ENCODE peak calls at places on chromosomes 7 and 10, in five cellular contexts. One of them, this sample, is unnamed.

GRCh38 chr10:106535304-106535964 is 629.1 kb downstream of the SORCS1 start:
- DNase-seq in LHCN-M2: no peak
- DNase-seq in activated effector memory CD4-positive, alpha-beta T cell treated with Interleukin-2 at 50 U/mL for 16 hours: no peak
- DNase-seq in activated CD4-positive, alpha-beta T cell treated with anti-CD3 and anti-CD28 coated beads, Interleukin-2, amount 10 ng/mL, durations not matched to agents 7 days and 5 days: no peak
- DNase-seq in anterior cingulate cortex: no peak
- DNase-seq in this sample: no peak

GRCh38 chr10:112783653-112784426 is 166.2 kb upstream of the TCF7L2 start:
- DNase-seq in LHCN-M2: no peak
- DNase-seq in activated effector memory CD4-positive, alpha-beta T cell treated with Interleukin-2 at 50 U/mL for 16 hours: no peak
- DNase-seq in activated CD4-positive, alpha-beta T cell treated with anti-CD3 and anti-CD28 coated beads, Interleukin-2, amount 10 ng/mL, durations not matched to agents 7 days and 5 days: no peak
- DNase-seq in anterior cingulate cortex: no peak
- DNase-seq in this sample: no peak

GRCh38 chr7:49855281-49855980 is 82.0 kb downstream of the VWC2 start:
- DNase-seq in LHCN-M2: no peak
- DNase-seq in activated effector memory CD4-positive, alpha-beta T cell treated with Interleukin-2 at 50 U/mL for 16 hours: no peak
- DNase-seq in activated CD4-positive, alpha-beta T cell treated with anti-CD3 and anti-CD28 coated beads, Interleukin-2, amount 10 ng/mL, durations not matched to agents 7 days and 5 days: no peak
- DNase-seq in anterior cingulate cortex: no peak
- DNase-seq in this sample: no peak

GRCh38 chr7:156496491-156497264 is 143.9 kb upstream of the RNF32 start:
- DNase-seq in LHCN-M2: no peak
- DNase-seq in activated effector memory CD4-positive, alpha-beta T cell treated with Interleukin-2 at 50 U/mL for 16 hours: no peak
- DNase-seq in activated CD4-positive, alpha-beta T cell treated with anti-CD3 and anti-CD28 coated beads, Interleukin-2, amount 10 ng/mL, durations not matched to agents 7 days and 5 days: no peak
- DNase-seq in anterior cingulate cortex: no peak
- DNase-seq in this sample: no peak

GRCh38 chr10:71621263-71621751 is 98.3 kb downstream of the C10orf105 start:
- DNase-seq in LHCN-M2: no peak
- DNase-seq in activated effector memory CD4-positive, alpha-beta T cell treated with Interleukin-2 at 50 U/mL for 16 hours: no peak
- DNase-seq in activated CD4-positive, alpha-beta T cell treated with anti-CD3 and anti-CD28 coated beads, Interleukin-2, amount 10 ng/mL, durations not matched to agents 7 days and 5 days: no peak
- DNase-seq in anterior cingulate cortex: peak; percentile 35
- DNase-seq in this sample: no peak

GRCh38 chr10:73650537-73651331 is 5.1 kb downstream of the SYNPO2L start:
- DNase-seq in LHCN-M2: peak; percentile 87
- DNase-seq in activated effector memory CD4-positive, alpha-beta T cell treated with Interleukin-2 at 50 U/mL for 16 hours: no peak
- DNase-seq in activated CD4-positive, alpha-beta T cell treated with anti-CD3 and anti-CD28 coated beads, Interleukin-2, amount 10 ng/mL, durations not matched to agents 7 days and 5 days: no peak
- DNase-seq in anterior cingulate cortex: peak; percentile 7
- DNase-seq in this sample: no peak

GRCh38 chr7:152108359-152108758 is 82.9 kb downstream of the GALNT11 start:
- DNase-seq in LHCN-M2: no peak
- DNase-seq in activated effector memory CD4-positive, alpha-beta T cell treated with Interleukin-2 at 50 U/mL for 16 hours: no peak
- DNase-seq in activated CD4-positive, alpha-beta T cell treated with anti-CD3 and anti-CD28 coated beads, Interleukin-2, amount 10 ng/mL, durations not matched to agents 7 days and 5 days: no peak
- DNase-seq in anterior cingulate cortex: no peak
- DNase-seq in this sample: no peak

GRCh38 chr10:73926152-73926764 is 15.3 kb downstream of the PLAU start:
- DNase-seq in LHCN-M2: no peak
- DNase-seq in activated effector memory CD4-positive, alpha-beta T cell treated with Interleukin-2 at 50 U/mL for 16 hours: no peak
- DNase-seq in activated CD4-positive, alpha-beta T cell treated with anti-CD3 and anti-CD28 coated beads, Interleukin-2, amount 10 ng/mL, durations not matched to agents 7 days and 5 days: no peak
- DNase-seq in anterior cingulate cortex: no peak
- DNase-seq in this sample: no peak

GRCh38 chr7:117116221-117116620 is 162.9 kb downstream of the ST7 start:
- DNase-seq in LHCN-M2: no peak
- DNase-seq in activated effector memory CD4-positive, alpha-beta T cell treated with Interleukin-2 at 50 U/mL for 16 hours: no peak
- DNase-seq in activated CD4-positive, alpha-beta T cell treated with anti-CD3 and anti-CD28 coated beads, Interleukin-2, amount 10 ng/mL, durations not matched to agents 7 days and 5 days: no peak
- DNase-seq in anterior cingulate cortex: no peak
- DNase-seq in this sample: no peak

GRCh38 chr7:29189743-29190201 is 4.8 kb upstream of the CHN2 start:
- DNase-seq in LHCN-M2: peak; percentile 19
- DNase-seq in activated effector memory CD4-positive, alpha-beta T cell treated with Interleukin-2 at 50 U/mL for 16 hours: peak; percentile 28
- DNase-seq in activated CD4-positive, alpha-beta T cell treated with anti-CD3 and anti-CD28 coated beads, Interleukin-2, amount 10 ng/mL, durations not matched to agents 7 days and 5 days: peak; percentile 55
- DNase-seq in anterior cingulate cortex: peak; percentile 4
- DNase-seq in this sample: peak; percentile 15

GRCh38 chr10:117619200-117619599 is 76.7 kb downstream of the EMX2 start:
- DNase-seq in LHCN-M2: no peak
- DNase-seq in activated effector memory CD4-positive, alpha-beta T cell treated with Interleukin-2 at 50 U/mL for 16 hours: no peak
- DNase-seq in activated CD4-positive, alpha-beta T cell treated with anti-CD3 and anti-CD28 coated beads, Interleukin-2, amount 10 ng/mL, durations not matched to agents 7 days and 5 days: no peak
- DNase-seq in anterior cingulate cortex: no peak
- DNase-seq in this sample: no peak

GRCh38 chr10:70985824-70986336 is 97.5 kb upstream of the PCBD1 start:
- DNase-seq in LHCN-M2: no peak
- DNase-seq in activated effector memory CD4-positive, alpha-beta T cell treated with Interleukin-2 at 50 U/mL for 16 hours: no peak
- DNase-seq in activated CD4-positive, alpha-beta T cell treated with anti-CD3 and anti-CD28 coated beads, Interleukin-2, amount 10 ng/mL, durations not matched to agents 7 days and 5 days: peak; percentile 8
- DNase-seq in anterior cingulate cortex: no peak
- DNase-seq in this sample: no peak

GRCh38 chr10:129765664-129766550 is 198.2 kb downstream of the EBF3 start:
- DNase-seq in LHCN-M2: no peak
- DNase-seq in activated effector memory CD4-positive, alpha-beta T cell treated with Interleukin-2 at 50 U/mL for 16 hours: no peak
- DNase-seq in activated CD4-positive, alpha-beta T cell treated with anti-CD3 and anti-CD28 coated beads, Interleukin-2, amount 10 ng/mL, durations not matched to agents 7 days and 5 days: no peak
- DNase-seq in anterior cingulate cortex: no peak
- DNase-seq in this sample: no peak

GRCh38 chr10:65765006-65765546 is 1160.8 kb upstream of the LRRTM3 start:
- DNase-seq in LHCN-M2: no peak
- DNase-seq in activated effector memory CD4-positive, alpha-beta T cell treated with Interleukin-2 at 50 U/mL for 16 hours: no peak
- DNase-seq in activated CD4-positive, alpha-beta T cell treated with anti-CD3 and anti-CD28 coated beads, Interleukin-2, amount 10 ng/mL, durations not matched to agents 7 days and 5 days: no peak
- DNase-seq in anterior cingulate cortex: no peak
- DNase-seq in this sample: no peak

GRCh38 chr10:110530131-110530831 is 32.6 kb downstream of the DUSP5 start:
- DNase-seq in LHCN-M2: peak; percentile 60
- DNase-seq in activated effector memory CD4-positive, alpha-beta T cell treated with Interleukin-2 at 50 U/mL for 16 hours: no peak
- DNase-seq in activated CD4-positive, alpha-beta T cell treated with anti-CD3 and anti-CD28 coated beads, Interleukin-2, amount 10 ng/mL, durations not matched to agents 7 days and 5 days: no peak
- DNase-seq in anterior cingulate cortex: no peak
- DNase-seq in this sample: no peak

This sample was measured in T-helper 17 cell.